ENCODE peak calls at places on chromosomes 12 and 14, in four cellular contexts. G, W, B and C are unnamed samples. For H3K9me3, the result is how much of the 10 kb centered on the place peaks cover.

GRCh38 chr14:74301594-74302159 is 1.1 kb downstream of the ABCD4 start:
- DNase-seq in G (no peak), W (no peak), B (no peak), C (no peak)

GRCh38 chr14:55688566-55688965 is 108.6 kb downstream of the KTN1 start:
- DNase-seq in G (no peak), W (no peak), B (no peak), C (no peak)

GRCh38 chr14:23469906-23470403 is 452 bp downstream of the NGDN start:
- DNase-seq in G (no peak), W (no peak), B (no peak), C (no peak)

GRCh38 chr12:24073170-24073810 is 123.8 kb upstream of the SOX5 start:
- DNase-seq in G (no peak), W (no peak), B (no peak), C (no peak)

GRCh38 chr12:67355428-67356385 is 86.5 kb downstream of the CAND1 start:
- DNase-seq in G (peak), W (peak), B (no peak), C (no peak)

GRCh38 chr12:123384318-123384993 is 524 bp downstream of the KMT5A start:
- DNase-seq in G (peak), W (no peak), B (no peak), C (no peak)

GRCh38 chr12:62726471-62726980 is 208.4 kb downstream of the PPM1H start:
- DNase-seq in G (no peak), W (no peak), B (no peak), C (no peak)

GRCh38 chr14:58638231-58639205 is 756 bp downstream of the DACT1 start:
- DNase-seq in G (peak), W (peak), B (no peak), C (no peak)

GRCh38 chr14:78222746-78223145 is 52.6 kb downstream of the NRXN3 start:
- DNase-seq in G (no peak), W (no peak), B (no peak), C (no peak)

GRCh38 chr14:73744175-73744867 is 30.1 kb upstream of the PNMA1 start:
- DNase-seq in G (no peak), W (no peak), B (no peak), C (no peak)

GRCh38 chr14:68894802-68895201 is 84.3 kb downstream of the ACTN1 start:
- DNase-seq in G (no peak), W (no peak), B (no peak), C (no peak)

GRCh38 chr14:68807148-68807600 is 14.3 kb upstream of the ZFP36L1 start:
- DNase-seq in G (peak), W (peak), B (no peak), C (peak)

GRCh38 chr12:105409881-105410471 is 79.5 kb downstream of the C12orf75 start:
- DNase-seq in G (peak), W (peak), B (no peak), C (no peak)

GRCh38 chr12:52539024-52539820 is 13.7 kb downstream of the KRT71 start:
- DNase-seq in G (no peak), W (no peak), B (peak), C (no peak)

GRCh38 chr12:39852346-39852745 is 232.7 kb upstream of the ABCD2 start:
- DNase-seq in G (no peak), W (no peak), B (no peak), C (no peak)

GRCh38 chr12:51242150-51242549 is 3.5 kb downstream of the DAZAP2 start:
- DNase-seq in G (no peak), W (no peak), B (no peak), C (no peak)

GRCh38 chr12:79266511-79267129 is 402.0 kb downstream of the SYT1 start:
- DNase-seq in G (no peak), W (no peak), B (no peak), C (no peak)

GRCh38 chr12:125633686-125634085 is 568.5 kb downstream of the AACS start:
- DNase-seq in G (no peak), W (no peak), B (no peak), C (no peak)

GRCh38 chr12:124694250-124694649 is 126.8 kb upstream of the NCOR2 start:
- DNase-seq in G (no peak), W (no peak), B (no peak), C (no peak)

GRCh38 chr14:74217672-74218448 is 21.4 kb upstream of the VSX2 start:
- DNase-seq in G (peak), W (peak), B (peak), C (peak)

GRCh38 chr12:52247622-52248540 is 14.8 kb downstream of the KRT7 start:
- DNase-seq in G (no peak), W (no peak), B (no peak), C (no peak)

GRCh38 chr12:92421701-92422100 is 276.1 kb upstream of the BTG1 start:
- DNase-seq in G (no peak), W (no peak), B (no peak), C (no peak)

DNA sequence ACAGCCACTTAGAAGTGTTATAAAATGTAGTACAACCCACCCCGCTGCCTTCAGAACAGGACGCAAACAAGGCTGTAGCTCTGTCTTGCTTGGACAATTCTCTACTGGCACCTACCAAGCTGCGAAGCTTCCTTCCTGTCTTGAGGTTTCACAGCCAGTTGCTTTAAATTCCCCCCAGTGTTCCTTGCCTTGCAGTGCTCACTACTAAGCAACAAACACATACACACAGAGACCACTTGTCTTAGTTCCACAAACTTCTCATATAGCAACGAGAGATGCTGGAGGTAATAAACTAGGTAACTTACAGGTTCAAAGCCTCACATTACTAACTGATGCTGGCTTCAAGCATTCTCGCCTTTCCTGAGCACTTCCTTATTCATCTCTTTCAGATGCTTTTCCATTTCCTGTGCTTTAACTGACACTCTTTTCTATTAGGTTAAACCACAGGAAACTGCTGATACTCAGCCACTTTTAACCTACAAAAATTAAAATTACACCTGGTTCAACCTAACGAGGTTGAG is 91.5 kb upstream of the PTGDR start:
- DNase-seq in G (no peak), W (no peak), B (no peak), C (no peak)
- H3K9me3 ChIP-seq in G (under half), W (under half), B (under half), C (under half)

GRCh38 chr14:79914595-79914994 is 296.7 kb downstream of the DIO2 start:
- DNase-seq in G (no peak), W (no peak), B (no peak), C (no peak)

GRCh38 chr14:79915411-79915810 is 295.9 kb downstream of the DIO2 start:
- DNase-seq in G (no peak), W (no peak), B (no peak), C (no peak)

GRCh38 chr14:79911762-79912161 is 299.5 kb downstream of the DIO2 start:
- DNase-seq in G (no peak), W (no peak), B (no peak), C (no peak)

GRCh38 chr14:79910086-79910485 is 301.2 kb downstream of the DIO2 start:
- DNase-seq in G (no peak), W (no peak), B (no peak), C (no peak)
- TF ChIP-seq EP300 in G (no peak), W (no peak), B (no peak), C (no peak)

DNA sequence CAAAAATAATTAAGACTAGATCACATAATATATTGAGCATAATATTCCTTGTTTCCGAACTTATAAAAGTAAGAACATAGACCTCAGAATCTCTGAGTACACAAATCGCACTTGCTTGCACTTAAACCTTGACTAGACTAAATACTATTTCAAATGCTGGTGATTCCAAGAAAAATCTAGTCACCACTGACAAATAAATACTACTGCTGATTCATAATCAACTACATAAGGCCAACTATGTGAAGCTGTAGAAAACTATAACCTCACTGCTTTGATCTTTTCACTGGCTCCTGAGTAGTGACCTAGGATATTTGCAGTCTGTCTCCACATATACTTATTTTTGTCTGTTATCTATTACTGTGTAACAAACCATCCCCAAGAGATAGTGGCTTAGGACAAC is 245.4 kb downstream of the DIO2 start:
- DNase-seq in G (no peak), W (no peak), B (no peak), C (no peak)
- H3K9me3 ChIP-seq in G (under half), W (under half), B (under half), C (under half)

GRCh38 chr12:88001327-88001726 is 27.9 kb downstream of the C12orf50 start:
- DNase-seq in G (no peak), W (no peak), B (no peak), C (no peak)
- TF ChIP-seq EP300 in G (no peak), W (no peak), B (no peak), C (no peak)

DNA sequence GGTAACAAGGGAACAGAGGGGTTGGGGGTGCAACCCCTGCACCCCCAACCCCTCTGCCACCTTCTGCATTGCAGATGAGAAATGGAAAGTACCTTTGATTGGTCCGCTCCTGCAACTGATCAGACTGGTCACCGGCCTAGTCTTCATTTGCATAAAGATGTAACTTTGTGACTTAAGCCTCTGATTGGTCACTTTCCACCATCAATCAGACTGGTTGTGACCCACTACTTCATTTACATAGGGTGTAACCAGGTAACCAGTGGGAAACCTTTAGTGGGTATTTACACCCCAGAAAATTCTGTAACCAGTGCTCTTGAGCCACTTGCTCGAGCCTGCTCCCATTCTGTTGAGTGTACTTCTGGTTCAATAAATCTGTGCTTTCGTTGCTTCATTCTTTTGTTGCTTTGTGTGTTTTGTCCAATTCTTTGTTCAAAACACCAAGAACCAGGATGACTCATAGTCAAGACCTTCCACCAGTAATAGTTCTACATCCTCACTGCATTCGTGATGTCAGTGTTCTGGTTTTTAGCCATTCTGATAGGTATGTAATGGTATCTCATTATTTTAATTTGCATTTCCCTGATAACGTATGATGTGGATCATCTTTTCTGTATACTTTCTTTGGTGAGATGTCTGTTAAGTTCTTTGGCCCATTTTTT is 30.8 kb downstream of the LEMD3 start:
- DNase-seq in G (no peak), W (no peak), B (no peak), C (no peak)
- H3K9me3 ChIP-seq in G (under half), W (under half), B (under half), C (under half)

GRCh38 chr12:94832780-94833760 is 170.4 kb downstream of the NDUFA12 start:
- DNase-seq in G (no peak), W (peak), B (no peak), C (no peak)

GRCh38 chr12:94829552-94829951 is 173.9 kb downstream of the NDUFA12 start:
- DNase-seq in G (no peak), W (no peak), B (no peak), C (no peak)

GRCh38 chr12:94834036-94834625 is 169.4 kb downstream of the NDUFA12 start:
- DNase-seq in G (no peak), W (no peak), B (no peak), C (no peak)

GRCh38 chr12:94832105-94832504 is 171.4 kb downstream of the NDUFA12 start:
- DNase-seq in G (no peak), W (no peak), B (no peak), C (no peak)

GRCh38 chr12:94831081-94831747 is 172.3 kb downstream of the NDUFA12 start:
- DNase-seq in G (no peak), W (no peak), B (no peak), C (no peak)
- TF ChIP-seq EP300 in G (no peak), W (no peak), B (no peak), C (no peak)

GRCh38 chr14:105894978-105895881 is 368.8 kb downstream of the TMEM121 start:
- DNase-seq in G (peak), W (no peak), B (no peak), C (peak)
- H3K9me3 ChIP-seq in G (under half), W (under half), B (under half), C (under half)

GRCh38 chr12:46494424-46494823 is 121.9 kb upstream of the SLC38A2 start:
- DNase-seq in G (no peak), W (no peak), B (no peak), C (no peak)
- TF ChIP-seq EP300 in G (peak), W (no peak), B (peak), C (no peak)

GRCh38 chr14:82445810-82446575 is 912.3 kb upstream of the SEL1L start:
- DNase-seq in G (no peak), W (no peak), B (no peak), C (no peak)

GRCh38 chr14:82438416-82438815 is 904.8 kb upstream of the SEL1L start:
- DNase-seq in G (no peak), W (no peak), B (no peak), C (no peak)

DNA sequence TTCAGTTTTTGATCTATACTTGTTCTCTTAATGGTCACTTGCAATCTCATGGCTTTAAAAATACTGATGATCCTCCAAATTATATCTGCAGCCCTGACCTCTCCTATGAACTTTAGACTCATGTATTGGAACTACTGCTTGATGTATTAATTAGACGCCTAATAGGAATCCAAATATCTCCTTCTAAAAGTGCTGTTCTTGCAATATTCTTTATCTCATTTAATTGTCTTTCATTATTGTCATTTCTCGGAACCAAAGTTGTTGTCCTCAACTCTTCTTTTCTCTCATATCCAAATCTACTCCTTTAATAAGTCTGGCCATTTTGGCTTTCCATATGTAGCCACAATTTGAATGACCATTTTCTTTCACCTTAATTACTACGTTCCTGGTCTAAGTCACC is 907.6 kb upstream of the SEL1L start:
- DNase-seq in G (no peak), W (no peak), B (no peak), C (no peak)
- H3K9me3 ChIP-seq in G (under half), W (under half), B (under half), C (under half)